ENCODE peak calls at places on chromosomes 4 and X, in four cellular contexts. K, F, S and D are unnamed samples.

GRCh38 chrX:14501312-14501711 is 28.0 kb upstream of the GLRA2 start:
- DNase-seq in S (no peak), F (no peak), K (no peak), D (no peak)

GRCh38 chrX:38754102-38754790 is 47.0 kb upstream of the MID1IP1 start:
- DNase-seq in F (peak), K (no peak), S (peak), D (peak)

GRCh38 chr4:113759696-113760093 is 1.8 kb downstream of the CAMK2D start:
- DNase-seq in K (no peak), S (peak), F (no peak), D (no peak)

GRCh38 chr4:23922535-23923115 is 32.8 kb upstream of the PPARGC1A start:
- DNase-seq in K (no peak), F (no peak), S (no peak), D (no peak)

GRCh38 chr4:155119006-155119405 is 89.4 kb upstream of the NPY2R start:
- DNase-seq in S (no peak), F (no peak), K (no peak), D (no peak)

GRCh38 chr4:76562161-76562560 is 127.1 kb downstream of the SHROOM3 start:
- DNase-seq in F (no peak), K (no peak), S (peak), D (no peak)

GRCh38 chr4:2343476-2343875 is 75.0 kb downstream of the ZFYVE28 start:
- DNase-seq in S (no peak), F (no peak), K (no peak), D (no peak)

GRCh38 chrX:100085851-100086250 is 324.2 kb downstream of the PCDH19 start:
- DNase-seq in S (no peak), F (no peak), K (no peak), D (no peak)

GRCh38 chr4:136306361-136306760 is 1225.9 kb downstream of the PCDH18 start:
- DNase-seq in F (no peak), S (no peak), K (no peak), D (no peak)

GRCh38 chrX:154082396-154083133 is 15.0 kb downstream of the MECP2 start:
- DNase-seq in S (peak), F (no peak), K (no peak), D (no peak)

GRCh38 chr4:182143822-182144620 is 99.2 kb upstream of the TENM3 start:
- DNase-seq in S (peak), K (no peak), F (no peak), D (no peak)

GRCh38 chr4:176839656-176840055 is 46.9 kb upstream of the VEGFC start:
- DNase-seq in K (no peak), F (no peak), S (no peak), D (no peak)

GRCh38 chr4:176838611-176839411 is 46.1 kb upstream of the VEGFC start:
- DNase-seq in K (no peak), F (no peak), S (peak), D (no peak)

GRCh38 chr4:176840166-176840565 is 47.4 kb upstream of the VEGFC start:
- DNase-seq in F (no peak), K (no peak), S (peak), D (no peak)

GRCh38 chr4:176834531-176834930 is 41.8 kb upstream of the VEGFC start:
- DNase-seq in S (no peak), K (no peak), F (no peak), D (no peak)

DNA sequence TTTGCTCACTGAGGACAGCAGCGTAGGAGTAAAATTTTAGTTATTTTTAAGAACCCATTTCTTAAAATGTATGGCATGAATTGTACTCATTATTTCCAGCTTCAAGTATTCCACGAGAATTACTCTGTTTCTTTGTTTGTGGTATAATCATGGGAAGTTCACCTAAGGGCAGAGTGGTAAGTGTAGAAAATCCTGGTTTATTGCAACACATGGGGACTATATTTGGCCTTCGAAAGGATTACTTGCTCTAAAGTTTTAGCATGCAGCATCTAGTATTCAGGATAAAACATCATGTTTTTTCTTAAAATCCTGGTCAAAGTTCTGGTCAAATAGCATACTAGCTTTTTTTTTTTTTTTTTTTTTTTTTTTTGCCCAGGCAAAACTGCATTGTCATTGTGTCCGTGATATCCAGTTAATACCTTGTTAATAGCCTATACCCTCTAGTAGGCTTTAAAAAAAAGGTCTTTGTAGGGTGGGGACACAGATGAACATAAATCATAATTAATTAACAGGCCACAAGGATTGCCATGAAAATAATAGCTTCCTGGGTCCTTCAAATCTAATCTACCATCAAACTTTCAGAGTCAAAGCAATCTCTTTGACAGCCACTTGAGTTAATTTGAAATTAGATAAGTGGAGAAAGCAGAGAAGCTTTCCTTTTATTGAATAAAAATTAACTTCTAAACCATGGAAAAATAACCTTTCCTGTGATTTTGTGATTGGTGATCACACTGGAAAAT is 44.6 kb upstream of the VEGFC start:
- DNase-seq in S (no peak), F (no peak), K (no peak), D (no peak)
- TF ChIP-seq RFX5 in S (no peak), F (no peak), K (no peak), D (no peak)

DNA sequence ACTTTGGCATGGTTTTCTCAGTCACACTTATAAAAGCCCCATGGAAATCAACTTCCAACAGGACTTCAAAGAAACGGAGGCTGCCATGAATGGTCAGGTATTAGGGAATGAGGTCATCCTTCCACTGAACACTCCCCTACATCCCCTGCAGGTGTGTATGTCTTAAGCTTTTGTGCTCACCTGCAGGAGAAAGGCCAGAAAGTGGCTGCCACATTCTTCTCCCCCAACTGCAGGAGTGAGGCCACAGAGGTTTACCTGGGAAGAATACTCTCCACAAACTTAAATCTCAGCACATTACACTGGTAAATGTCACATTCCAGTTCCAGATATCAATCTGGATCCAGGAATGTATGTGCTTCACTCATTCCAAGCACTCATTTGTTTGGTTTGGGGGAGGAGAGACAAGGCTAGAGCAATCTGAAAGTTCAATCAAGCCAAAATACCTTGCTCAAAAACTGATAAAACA is 15.5 kb downstream of the FAM9C start:
- DNase-seq in F (peak), K (no peak), S (no peak), D (no peak)
- TF ChIP-seq RFX5 in F (no peak), K (no peak), S (no peak), D (no peak)

GRCh38 chr4:68256284-68256683 is 10.8 kb upstream of the TMPRSS11B start:
- DNase-seq in S (no peak), K (no peak), F (no peak), D (no peak)
- TF ChIP-seq RFX5 in S (no peak), K (no peak), F (no peak), D (no peak)

GRCh38 chr4:85953651-85954018 is 406.2 kb downstream of the MAPK10 start:
- DNase-seq in S (peak), K (no peak), F (no peak), D (no peak)

GRCh38 chr4:85956296-85956955 is 403.4 kb downstream of the MAPK10 start:
- DNase-seq in K (no peak), S (no peak), F (no peak), D (no peak)

GRCh38 chr4:85952982-85953650 is 406.7 kb downstream of the MAPK10 start:
- DNase-seq in K (no peak), S (no peak), F (no peak), D (no peak)

GRCh38 chr4:85952518-85952917 is 407.3 kb downstream of the MAPK10 start:
- DNase-seq in S (peak), F (no peak), K (no peak), D (no peak)

GRCh38 chr4:85955614-85956295 is 404.1 kb downstream of the MAPK10 start:
- DNase-seq in S (peak), K (no peak), F (no peak), D (no peak)
- TF ChIP-seq RFX5 in S (no peak), K (no peak), F (no peak), D (no peak)

DNA sequence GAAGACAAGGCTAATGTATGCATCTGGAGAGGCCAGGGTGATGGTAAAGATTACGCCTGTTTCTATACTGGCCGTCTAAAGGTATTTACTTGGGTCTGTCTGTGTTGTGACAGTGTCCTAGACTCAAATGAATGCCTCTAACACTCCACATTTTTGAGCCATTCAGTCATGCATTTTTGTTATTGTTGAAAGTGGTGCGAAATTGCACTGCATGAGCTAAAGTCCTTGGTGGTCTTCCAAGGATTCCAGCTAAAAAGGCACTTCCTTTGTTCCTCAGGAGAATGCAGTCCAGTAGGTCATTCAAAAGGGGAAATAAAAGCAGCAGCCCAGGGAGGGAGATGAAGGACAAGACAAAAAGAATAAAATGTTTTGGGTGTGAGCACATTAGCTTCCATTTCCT is 3.0 kb downstream of the GPC4 start:
- DNase-seq in S (peak), F (no peak), K (no peak), D (no peak)
- TF ChIP-seq RFX5 in S (no peak), F (no peak), K (no peak), D (no peak)

GRCh38 chr4:622071-622995 is 3.0 kb upstream of the PDE6B start:
- DNase-seq in S (no peak), F (no peak), K (no peak), D (no peak)

GRCh38 chr4:625631-626031 is 258 bp downstream of the PDE6B start:
- DNase-seq in F (no peak), S (no peak), K (no peak), D (no peak)

GRCh38 chr4:624705-625590 is at the start of gene PDE6B:
- DNase-seq in S (no peak), K (no peak), F (no peak), D (no peak)

GRCh38 chr4:622996-623913 is 2.1 kb upstream of the PDE6B start:
- DNase-seq in S (no peak), F (no peak), K (no peak), D (no peak)

DNA sequence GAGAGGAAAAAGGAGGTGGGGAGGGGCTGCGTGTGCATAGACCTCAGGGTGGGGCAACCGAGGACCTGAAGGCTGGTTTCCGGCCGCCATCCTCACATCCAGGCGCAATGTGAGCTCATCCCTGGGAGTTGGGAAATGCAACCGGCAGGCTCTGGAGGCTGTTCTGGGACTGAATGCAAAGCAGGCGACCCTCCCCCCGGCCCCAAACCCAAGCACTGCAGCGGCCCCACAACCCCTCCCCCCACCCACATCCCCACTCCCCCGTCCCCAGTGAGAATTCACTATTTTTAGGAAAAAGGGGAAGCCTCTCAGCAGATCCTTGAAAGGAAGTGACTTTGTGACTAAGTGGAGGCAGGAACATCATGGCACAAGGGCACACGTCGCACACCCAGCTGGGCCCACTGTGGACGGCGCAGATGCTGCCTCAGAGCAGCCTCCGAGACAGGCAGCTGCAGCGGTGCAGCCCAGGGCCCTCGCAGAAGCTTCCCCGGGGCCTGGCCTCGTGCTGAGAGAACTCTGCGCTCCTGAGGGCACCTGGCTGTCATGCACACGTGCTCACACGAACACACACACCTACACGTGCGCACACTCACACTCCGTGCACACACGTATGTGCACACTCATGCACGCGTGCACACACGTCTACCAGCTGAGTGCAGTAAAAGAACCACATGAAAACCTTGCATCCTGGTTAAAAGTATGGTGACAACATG is 1.3 kb upstream of the PDE6B start:
- DNase-seq in S (no peak), K (no peak), F (no peak), D (no peak)
- TF ChIP-seq RFX5 in S (no peak), K (no peak), F (no peak), D (no peak)

GRCh38 chr4:5420266-5420665 is 288.1 kb downstream of the EVC2 start:
- DNase-seq in K (no peak), S (no peak), F (no peak), D (no peak)
- TF ChIP-seq RFX5 in K (no peak), S (no peak), F (no peak), D (no peak)

DNA sequence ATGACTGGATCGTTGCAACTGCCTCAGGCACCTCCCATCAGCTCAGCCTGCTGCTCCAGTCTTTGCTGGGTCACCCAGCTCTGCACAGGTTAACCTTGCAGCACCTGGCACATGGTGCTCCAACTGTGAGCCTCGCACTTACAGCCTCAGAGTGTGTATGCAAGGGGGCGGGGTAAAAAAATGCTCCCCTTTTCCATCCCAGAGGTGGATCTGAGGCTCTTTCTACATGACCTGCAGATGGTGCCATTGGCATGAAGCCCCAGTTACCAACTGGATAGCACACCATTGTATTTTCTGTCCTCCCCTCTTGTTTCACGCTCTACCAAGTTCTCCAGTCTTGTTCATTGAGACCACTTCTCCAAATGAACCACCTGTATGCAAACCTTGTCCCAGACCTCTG is 46.2 kb upstream of the TRPC3 start:
- DNase-seq in S (no peak), F (no peak), K (no peak), D (no peak)
- TF ChIP-seq RFX5 in S (no peak), F (no peak), K (no peak), D (no peak)